ENCODE peak calls at places on chromosomes 5 and 9, in five cellular contexts. One of them, this sample, is unnamed.

GRCh38 chr5:78649816-78650561 is 1.4 kb upstream of the LHFPL2 start:
- DNase-seq in cardiac muscle cell: no peak
- DNase-seq in right lobe of liver: no peak
- DNase-seq in SJSA1: no peak
- DNase-seq in NT2/D1: no peak
- DNase-seq in this sample: no peak

GRCh38 chr5:174794941-174795672 is 70.7 kb downstream of the MSX2 start:
- DNase-seq in cardiac muscle cell: no peak
- DNase-seq in right lobe of liver: no peak
- DNase-seq in SJSA1: no peak
- DNase-seq in NT2/D1: peak; percentile 25
- DNase-seq in this sample: no peak

GRCh38 chr5:139863361-139863760 is 67.8 kb downstream of the PSD2 start:
- DNase-seq in cardiac muscle cell: no peak
- DNase-seq in right lobe of liver: peak; percentile 69
- DNase-seq in SJSA1: no peak
- DNase-seq in NT2/D1: no peak
- DNase-seq in this sample: no peak

GRCh38 chr5:73901045-73901444 is 275.0 kb downstream of the ARHGEF28 start:
- DNase-seq in cardiac muscle cell: no peak
- DNase-seq in right lobe of liver: no peak
- DNase-seq in SJSA1: peak; percentile 92
- DNase-seq in NT2/D1: no peak
- DNase-seq in this sample: no peak

GRCh38 chr5:165457854-165458481 is 1952.5 kb downstream of the MAT2B start:
- DNase-seq in cardiac muscle cell: peak; percentile 62
- DNase-seq in right lobe of liver: no peak
- DNase-seq in SJSA1: no peak
- DNase-seq in NT2/D1: peak; percentile 20
- DNase-seq in this sample: peak; percentile 48

GRCh38 chr5:151657105-151657504 is 29.6 kb downstream of the SPARC start:
- DNase-seq in cardiac muscle cell: no peak
- DNase-seq in right lobe of liver: peak; percentile 56
- DNase-seq in SJSA1: no peak
- DNase-seq in NT2/D1: no peak
- DNase-seq in this sample: no peak

GRCh38 chr9:136693490-136694162 is 6.4 kb upstream of the AGPAT2 start:
- DNase-seq in cardiac muscle cell: no peak
- DNase-seq in right lobe of liver: peak; percentile 91
- DNase-seq in SJSA1: no peak
- DNase-seq in NT2/D1: no peak
- DNase-seq in this sample: no peak

GRCh38 chr5:39639618-39640078 is 214.9 kb upstream of the DAB2 start:
- DNase-seq in cardiac muscle cell: no peak
- DNase-seq in right lobe of liver: no peak
- DNase-seq in SJSA1: peak; percentile 39
- DNase-seq in NT2/D1: no peak
- DNase-seq in this sample: no peak

GRCh38 chr5:64147849-64148441 is 17.7 kb upstream of the RNF180 start:
- DNase-seq in cardiac muscle cell: peak; percentile 62
- DNase-seq in right lobe of liver: peak; percentile 73
- DNase-seq in SJSA1: no peak
- DNase-seq in NT2/D1: no peak
- DNase-seq in this sample: peak; percentile 57

GRCh38 chr5:132056610-132057497 is 3.6 kb upstream of the IL3 start:
- DNase-seq in cardiac muscle cell: no peak
- DNase-seq in right lobe of liver: peak; percentile 34
- DNase-seq in SJSA1: no peak
- DNase-seq in NT2/D1: no peak
- DNase-seq in this sample: no peak

GRCh38 chr9:70049236-70049635 is 5.6 kb downstream of the MAMDC2 start:
- DNase-seq in cardiac muscle cell: no peak
- DNase-seq in right lobe of liver: no peak
- DNase-seq in SJSA1: no peak
- DNase-seq in NT2/D1: no peak
- DNase-seq in this sample: no peak

GRCh38 chr5:93583799-93584530 is 943 bp downstream of the NR2F1 start:
- DNase-seq in cardiac muscle cell: peak; percentile 79
- DNase-seq in right lobe of liver: no peak
- DNase-seq in SJSA1: peak; percentile 58
- DNase-seq in NT2/D1: no peak
- DNase-seq in this sample: no peak

GRCh38 chr5:169706758-169707450 is 69.8 kb downstream of the DOCK2 start:
- DNase-seq in cardiac muscle cell: peak; percentile 10
- DNase-seq in right lobe of liver: no peak
- DNase-seq in SJSA1: peak; percentile 73
- DNase-seq in NT2/D1: no peak
- DNase-seq in this sample: no peak

GRCh38 chr5:167587768-167588167 is 703.7 kb upstream of the WWC1 start:
- DNase-seq in cardiac muscle cell: peak; percentile 73
- DNase-seq in right lobe of liver: no peak
- DNase-seq in SJSA1: peak; percentile 48
- DNase-seq in NT2/D1: peak; percentile 42
- DNase-seq in this sample: peak; percentile 43

GRCh38 chr9:72883867-72884266 is 69.0 kb downstream of the ALDH1A1 start:
- DNase-seq in cardiac muscle cell: no peak
- DNase-seq in right lobe of liver: no peak
- DNase-seq in SJSA1: no peak
- DNase-seq in NT2/D1: no peak
- DNase-seq in this sample: no peak

GRCh38 chr9:129383415-129384088 is 205.5 kb upstream of the IER5L start:
- DNase-seq in cardiac muscle cell: peak; percentile 53
- DNase-seq in right lobe of liver: peak; percentile 85
- DNase-seq in SJSA1: peak; percentile 31
- DNase-seq in NT2/D1: no peak
- DNase-seq in this sample: no peak

GRCh38 chr9:97804059-97804365 is 49.0 kb upstream of the FOXE1 start:
- DNase-seq in cardiac muscle cell: no peak
- DNase-seq in right lobe of liver: no peak
- DNase-seq in SJSA1: no peak
- DNase-seq in NT2/D1: no peak
- DNase-seq in this sample: no peak
- H3K4me3 ChIP-seq in cardiac muscle cell: peak overlapping the region; percentile 46
- H3K4me3 ChIP-seq in right lobe of liver: peak overlapping the region; percentile 33
- H3K4me3 ChIP-seq in SJSA1: peak overlapping the region; percentile 55
- H3K4me3 ChIP-seq in NT2/D1: peak overlapping the region; percentile 44
- H3K4me3 ChIP-seq in this sample: peak overlapping the region; percentile 89

DNA sequence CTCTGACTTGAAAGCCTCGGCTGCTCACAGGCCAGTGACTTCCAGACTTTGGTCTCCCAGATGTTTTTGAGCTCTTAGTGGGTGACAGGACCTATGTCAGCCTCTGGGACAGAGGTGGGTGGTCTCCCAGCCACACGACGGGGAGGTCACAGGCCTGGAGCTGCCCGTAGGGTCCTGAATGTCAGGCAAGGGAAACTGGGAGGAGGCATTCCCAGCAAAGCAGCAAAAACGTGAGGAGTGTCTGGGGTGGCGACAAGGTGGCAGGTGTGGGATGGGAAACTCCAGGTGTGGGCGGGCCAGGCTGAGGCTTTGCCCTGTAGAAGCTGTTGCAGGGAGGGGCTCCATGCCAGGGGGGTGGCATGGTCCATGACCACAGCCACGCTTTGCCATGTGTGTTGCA is 110.5 kb downstream of the CACNA1B start:
- DNase-seq in cardiac muscle cell: no peak
- DNase-seq in right lobe of liver: no peak
- DNase-seq in SJSA1: no peak
- DNase-seq in NT2/D1: no peak
- DNase-seq in this sample: no peak
- H3K9me3 ChIP-seq in cardiac muscle cell: no peaks in the 10 kb centered on the region
- H3K9me3 ChIP-seq in right lobe of liver: no peaks in the 10 kb centered on the region
- H3K9me3 ChIP-seq in SJSA1: no peaks in the 10 kb centered on the region
- H3K9me3 ChIP-seq in NT2/D1: peaks cover 40% of the 10 kb centered on the region
- H3K9me3 ChIP-seq in this sample: peaks cover 1% of the 10 kb centered on the region

DNA sequence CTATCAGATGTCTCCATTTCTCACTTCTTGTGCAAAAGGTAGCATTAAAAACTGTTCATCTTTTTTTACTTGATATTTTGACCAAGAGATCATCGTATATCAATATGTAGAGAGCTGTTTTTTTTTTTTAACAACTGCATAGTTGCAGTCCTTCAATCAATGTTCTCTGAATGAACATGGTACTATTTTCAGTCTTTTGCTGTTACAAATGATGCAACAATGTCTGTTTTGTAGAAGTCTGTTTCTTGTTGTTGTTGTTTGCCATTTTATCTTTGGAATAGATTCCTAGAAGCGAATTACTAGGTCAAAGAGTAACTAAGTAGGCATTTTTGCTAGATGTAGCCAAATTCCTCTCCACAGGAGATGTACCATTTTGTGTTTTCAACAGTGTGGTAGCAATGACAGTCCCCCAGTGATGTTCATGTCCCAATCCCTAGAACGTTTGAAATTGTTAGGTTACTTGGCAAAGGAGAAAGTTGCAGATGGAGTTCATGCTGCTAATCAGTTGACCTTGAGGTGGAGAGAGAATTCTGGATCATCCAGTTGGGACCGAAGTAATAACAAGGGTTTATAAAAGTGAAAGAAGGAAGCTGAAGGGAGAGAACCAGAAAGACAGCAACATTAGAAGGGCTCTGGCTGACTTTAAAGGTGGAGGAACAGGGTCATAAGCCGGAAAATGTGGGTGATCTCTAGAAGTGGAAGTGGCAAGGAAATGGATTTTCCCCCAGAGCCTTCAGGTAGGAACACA is 6.3 kb downstream of the MTREX start:
- DNase-seq in cardiac muscle cell: no peak
- DNase-seq in right lobe of liver: no peak
- DNase-seq in SJSA1: no peak
- DNase-seq in NT2/D1: no peak
- DNase-seq in this sample: no peak
- H3K36me3 ChIP-seq in cardiac muscle cell: no peaks in the 10 kb centered on the region
- H3K36me3 ChIP-seq in right lobe of liver: no peaks in the 10 kb centered on the region
- H3K36me3 ChIP-seq in SJSA1: peaks cover 22% of the 10 kb centered on the region
- H3K36me3 ChIP-seq in NT2/D1: peaks cover 32% of the 10 kb centered on the region
- H3K36me3 ChIP-seq in this sample: no peaks in the 10 kb centered on the region

GRCh38 chr5:133120156-133120750 is 68.4 kb downstream of the HSPA4 start:
- DNase-seq in cardiac muscle cell: no peak
- DNase-seq in right lobe of liver: no peak
- DNase-seq in SJSA1: no peak
- DNase-seq in NT2/D1: no peak
- DNase-seq in this sample: no peak
- H3K4me3 ChIP-seq in cardiac muscle cell: no peak overlapping the region
- H3K4me3 ChIP-seq in right lobe of liver: no peak overlapping the region
- H3K4me3 ChIP-seq in SJSA1: no peak overlapping the region
- H3K4me3 ChIP-seq in NT2/D1: no peak overlapping the region
- H3K4me3 ChIP-seq in this sample: no peak overlapping the region

This sample was measured in iPS DF 6.9.